ENCODE peak calls at places on chromosomes 12 and 14, in eight cellular contexts. L is neural progenitor cell, E is fibroblast of lung, A is K562, I is heart left ventricle, K is MM.1S, J is IMR-90, G is DND-41. C is an unnamed sample.

GRCh38 chr12:50387972-50388478 is 8.4 kb downstream of the FAM186A start:
- DNase-seq in J (no peak), E (no peak), G (no peak), L (no peak), I (no peak), K (no peak), A (no peak), C (no peak)

GRCh38 chr12:123105427-123105826 is 45.5 kb downstream of the PITPNM2 start:
- DNase-seq in I (peak; percentile 59), K (no peak), A (no peak), E (no peak), G (no peak), J (no peak), L (peak; percentile 29), C (no peak)

GRCh38 chr14:58463147-58463546 is 35.6 kb downstream of the KIAA0586 start:
- DNase-seq in E (no peak), G (no peak), I (no peak), A (no peak), K (no peak), J (no peak), L (no peak), C (no peak)

GRCh38 chr12:27840229-27840999 is 60.4 kb upstream of the MANSC4 start:
- DNase-seq in L (no peak), K (peak; percentile 9), A (no peak), E (peak; percentile 42), I (no peak), J (no peak), G (no peak), C (no peak)

GRCh38 chr14:60561845-60562746 is 53.1 kb downstream of the SIX6 start:
- DNase-seq in L (peak; percentile 91), E (peak; percentile 84), A (peak; percentile 18), I (peak; percentile 36), J (peak; percentile 82), K (peak; percentile 34), G (peak; percentile 10), C (no peak)

GRCh38 chr12:69002969-69003368 is 70.0 kb upstream of the CPM start:
- DNase-seq in G (no peak), L (no peak), K (no peak), I (no peak), A (no peak), E (no peak), J (peak; percentile 25), C (no peak)

GRCh38 chr14:64786296-64787149 is 82.3 kb downstream of the PLEKHG3 start:
- DNase-seq in I (no peak), G (no peak), K (no peak), E (peak; percentile 65), A (no peak), L (no peak), J (peak; percentile 56), C (no peak)

GRCh38 chr12:94218244-94218643 is 69.9 kb downstream of the PLXNC1 start:
- DNase-seq in E (no peak), A (no peak), L (no peak), G (no peak), I (no peak), K (no peak), J (no peak), C (no peak)

GRCh38 chr12:16258963-16259362 is 18.5 kb downstream of the SLC15A5 start:
- DNase-seq in E (no peak), J (no peak), I (no peak), K (no peak), G (no peak), L (no peak), A (no peak), C (no peak)

GRCh38 chr12:9066755-9067433 is 48.8 kb downstream of the A2M start:
- DNase-seq in K (no peak), L (no peak), A (no peak), E (no peak), J (no peak), I (no peak), G (no peak), C (no peak)

GRCh38 chr14:103561381-103562134 is 899 bp downstream of the BAG5 start:
- DNase-seq in L (peak; percentile 71), I (peak; percentile 70), J (peak; percentile 49), A (peak; percentile 57), G (peak; percentile 41), K (peak; percentile 16), E (peak; percentile 55), C (no peak)

GRCh38 chr12:127175361-127175760 is 1091.6 kb upstream of the TMEM132C start:
- DNase-seq in A (no peak), E (no peak), G (no peak), J (no peak), I (no peak), K (no peak), L (no peak), C (no peak)

GRCh38 chr14:101352567-101352966 is 208.7 kb upstream of the DIO3 start:
- DNase-seq in L (no peak), A (no peak), E (no peak), J (no peak), G (no peak), K (no peak), I (peak; percentile 4), C (no peak)

GRCh38 chr12:54428050-54429013 is 9.3 kb upstream of the ITGA5 start:
- DNase-seq in J (peak; percentile 68), K (no peak), E (peak; percentile 85), A (peak; percentile 32), G (no peak), L (no peak), I (peak; percentile 54), C (no peak)

GRCh38 chr12:67068204-67068731 is 200.9 kb upstream of the CAND1 start:
- DNase-seq in E (no peak), L (peak; percentile 74), J (no peak), G (peak; percentile 9), I (no peak), A (no peak), K (peak; percentile 36), C (no peak)

GRCh38 chr12:74317078-74317581 is 220.5 kb upstream of the ATXN7L3B start:
- DNase-seq in G (no peak), A (peak; percentile 39), L (peak; percentile 60), J (no peak), E (peak; percentile 49), I (no peak), K (peak; percentile 20), C (no peak)

GRCh38 chr12:18139254-18139653 is 49.3 kb upstream of the RERGL start:
- DNase-seq in G (no peak), L (no peak), E (no peak), K (no peak), A (no peak), J (no peak), I (no peak), C (no peak)

GRCh38 chr14:34465069-34465859 is 3.2 kb upstream of the SPTSSA start:
- DNase-seq in L (peak; percentile 9), I (no peak), A (peak; percentile 66), J (peak; percentile 33), G (no peak), K (peak; percentile 27), E (peak; percentile 46), C (no peak)

GRCh38 chr14:68688872-68689371 is 103.9 kb downstream of the ZFP36L1 start:
- DNase-seq in E (peak; percentile 82), I (no peak), G (no peak), K (no peak), A (no peak), J (peak; percentile 76), L (peak; percentile 40), C (no peak)

DNA sequence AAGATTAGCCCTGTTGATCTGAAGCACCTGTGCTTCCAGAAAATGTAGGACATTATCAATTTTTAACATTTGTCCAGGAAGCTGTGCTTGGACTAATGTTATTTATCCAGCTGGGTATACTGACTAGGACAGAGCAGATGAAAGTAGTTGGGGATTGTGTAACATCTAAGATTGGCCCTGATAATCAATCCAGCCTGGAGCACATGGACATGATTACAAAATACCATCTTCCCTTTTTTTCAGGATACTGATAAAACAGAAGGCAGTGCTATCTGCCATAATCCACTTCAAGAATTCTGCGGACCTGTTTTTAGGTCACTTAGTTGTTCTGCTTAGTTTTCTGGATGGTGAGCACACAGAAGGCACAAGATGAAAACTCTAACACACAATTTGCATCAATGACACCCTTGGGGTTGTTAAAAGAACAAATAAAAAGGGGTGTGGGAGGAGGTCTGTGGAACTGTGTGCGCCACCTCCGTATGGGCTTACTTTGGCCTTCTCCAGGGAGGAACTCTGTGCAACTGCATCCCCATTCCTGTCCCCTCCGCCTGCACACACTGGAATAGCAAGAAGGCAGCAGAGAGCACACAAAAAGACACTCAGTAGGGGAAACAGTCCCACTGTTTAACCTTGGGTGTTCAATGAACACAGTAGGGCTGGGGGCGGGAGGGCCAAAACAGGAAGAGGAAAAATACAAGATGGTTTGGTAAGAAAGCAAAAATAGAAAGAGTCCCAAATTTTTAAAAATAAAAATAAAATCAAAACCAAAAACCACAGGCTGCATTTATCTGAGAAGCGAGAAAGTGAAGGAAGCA is 31.1 kb upstream of the DUSP6 start:
- DNase-seq in E (peak; percentile 39), A (no peak), K (no peak), I (no peak), J (peak; percentile 47), L (peak; percentile 20), G (no peak), C (no peak)
- H3K27ac ChIP-seq in E (peak overlapping the region; percentile 1), A (no peak overlapping the region), K (no peak overlapping the region), I (peak overlapping the region; percentile 45), J (peak overlapping the region; percentile 88), L (no peak overlapping the region), G (no peak overlapping the region), C (no peak overlapping the region)

GRCh38 chr12:116297224-116297834 is 19.8 kb upstream of the MED13L start:
- DNase-seq in G (no peak), I (no peak), K (no peak), L (no peak), E (no peak), A (no peak), J (no peak), C (no peak)
- H3K27ac ChIP-seq in G (no peak overlapping the region), I (no peak overlapping the region), K (no peak overlapping the region), L (no peak overlapping the region), E (no peak overlapping the region), A (no peak overlapping the region), J (no peak overlapping the region), C (no peak overlapping the region)

DNA sequence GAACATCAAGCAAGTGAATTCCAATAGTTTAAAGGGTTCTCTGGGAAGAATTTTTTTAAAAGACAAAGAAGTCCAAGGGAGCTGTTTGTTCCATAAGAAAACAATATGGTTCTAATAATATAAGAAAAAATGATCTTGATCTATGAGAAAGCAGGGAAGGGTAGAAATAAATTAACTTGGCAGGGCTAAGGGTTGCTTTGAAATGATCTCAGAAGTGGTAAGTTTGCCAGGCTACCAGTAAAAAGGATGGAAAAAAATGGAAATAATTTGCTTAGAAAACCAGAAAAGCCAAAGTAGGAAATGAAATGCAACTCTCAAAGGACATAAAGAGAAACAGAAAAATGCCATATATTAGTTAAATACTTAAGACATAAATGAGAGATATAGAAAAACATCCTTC is 41.7 kb upstream of the EMP1 start:
- DNase-seq in G (no peak), L (no peak), E (no peak), J (no peak), I (no peak), K (no peak), A (no peak), C (no peak)
- H3K27ac ChIP-seq in G (no peak overlapping the region), L (no peak overlapping the region), E (no peak overlapping the region), J (no peak overlapping the region), I (no peak overlapping the region), K (no peak overlapping the region), A (no peak overlapping the region), C (no peak overlapping the region)

GRCh38 chr12:104669851-104670337 is 213.1 kb downstream of the CHST11 start:
- DNase-seq in E (peak; percentile 65), L (no peak), I (no peak), K (peak; percentile 26), G (peak; percentile 90), J (peak; percentile 35), A (no peak), C (no peak)
- H3K27ac ChIP-seq in E (no peak overlapping the region), L (no peak overlapping the region), I (peak overlapping the region; percentile 85), K (no peak overlapping the region), G (peak overlapping the region; percentile 81), J (no peak overlapping the region), A (no peak overlapping the region), C (no peak overlapping the region)